ENCODE peak calls at places on chromosomes 7 and 10, in nine cellular contexts. C is right lobe of liver, T is transverse colon, O is IMR-90, I is ovary, V is A549, D is uterus, H is endothelial cell of umbilical vein, K is sigmoid colon. J is an unnamed sample.

GRCh38 chr10:93849605-93850004 is 44.2 kb upstream of the SLC35G1 start:
- DNase-seq in C (no peak), T (no peak), O (no peak), I (no peak), V (no peak), D (no peak), H (no peak), K (no peak), J (no peak)

GRCh38 chr7:124965553-124965952 is 35.9 kb upstream of the POT1 start:
- DNase-seq in C (no peak), T (no peak), O (no peak), I (no peak), V (no peak), D (no peak), H (no peak), K (no peak), J (no peak)

GRCh38 chr10:21146446-21146789 is 249.3 kb upstream of the NEBL start:
- DNase-seq in C (no peak), T (no peak), O (no peak), I (no peak), V (no peak), D (no peak), H (no peak), K (no peak), J (no peak)

GRCh38 chr7:109879429-109879828 is 1211.5 kb upstream of the LRRN3 start:
- DNase-seq in C (no peak), T (no peak), O (no peak), I (no peak), V (no peak), D (no peak), H (no peak), K (no peak), J (no peak)

GRCh38 chr7:22697897-22698645 is 28.9 kb upstream of the IL6 start:
- DNase-seq in C (no peak), T (peak; percentile 14), O (no peak), I (no peak), V (no peak), D (no peak), H (peak; percentile 63), K (no peak), J (no peak)

GRCh38 chr7:97187067-97187466 is 69.6 kb downstream of the SDHAF3 start:
- DNase-seq in C (no peak), T (no peak), O (peak; percentile 61), I (no peak), V (no peak), D (no peak), H (no peak), K (no peak), J (no peak)

GRCh38 chr7:2520131-2520807 is 695 bp downstream of the LFNG start:
- DNase-seq in C (no peak), T (peak; percentile 62), O (no peak), I (no peak), V (peak; percentile 55), D (no peak), H (no peak), K (no peak), J (no peak)

GRCh38 chr10:132699411-132700167 is 86.4 kb downstream of the NKX6-2 start:
- DNase-seq in C (peak; percentile 48), T (no peak), O (no peak), I (peak; percentile 14), V (no peak), D (no peak), H (no peak), K (peak; percentile 57), J (no peak)

GRCh38 chr7:150586068-150586777 is 19.0 kb downstream of the GIMAP4 start:
- DNase-seq in C (no peak), T (no peak), O (no peak), I (no peak), V (no peak), D (no peak), H (no peak), K (no peak), J (no peak)

GRCh38 chr7:13115157-13115772 is 427.8 kb downstream of the ARL4A start:
- DNase-seq in C (no peak), T (no peak), O (peak; percentile 16), I (no peak), V (peak; percentile 10), D (no peak), H (peak; percentile 65), K (no peak), J (no peak)

GRCh38 chr7:87204933-87205332 is 14.6 kb downstream of the TMEM243 start:
- DNase-seq in C (no peak), T (no peak), O (no peak), I (no peak), V (peak; percentile 11), D (no peak), H (no peak), K (no peak), J (no peak)

GRCh38 chr10:92572362-92573090 is 1.4 kb downstream of the IDE start:
- DNase-seq in C (no peak), T (no peak), O (no peak), I (no peak), V (no peak), D (no peak), H (peak; percentile 18), K (no peak), J (no peak)

GRCh38 chr7:128034830-128035229 is 3.6 kb upstream of the LRRC4 start:
- DNase-seq in C (no peak), T (no peak), O (no peak), I (no peak), V (no peak), D (no peak), H (no peak), K (no peak), J (no peak)

GRCh38 chr7:93723424-93724124 is 149.1 kb upstream of the CALCR start:
- DNase-seq in C (no peak), T (no peak), O (no peak), I (no peak), V (no peak), D (no peak), H (no peak), K (no peak), J (no peak)

GRCh38 chr10:110210663-110211454 is 3.5 kb downstream of the MXI1 start:
- DNase-seq in C (peak; percentile 98), T (peak; percentile 98), O (peak; percentile 98), I (peak; percentile 98), V (peak; percentile 98), D (peak; percentile 98), H (peak; percentile 99), K (peak; percentile 99), J (no peak)

GRCh38 chr10:110209926-110210662 is 2.7 kb downstream of the MXI1 start:
- DNase-seq in C (peak; percentile 75), T (peak; percentile 64), O (peak; percentile 29), I (peak; percentile 76), V (peak; percentile 26), D (peak; percentile 61), H (peak; percentile 46), K (peak; percentile 90), J (no peak)

GRCh38 chr10:110212119-110213006 is 5.0 kb downstream of the MXI1 start:
- DNase-seq in C (no peak), T (peak; percentile 80), O (no peak), I (no peak), V (no peak), D (no peak), H (no peak), K (peak; percentile 74), J (no peak)

GRCh38 chr10:110209399-110209925 is 2.1 kb downstream of the MXI1 start:
- DNase-seq in C (peak; percentile 68), T (peak; percentile 71), O (peak; percentile 65), I (peak; percentile 79), V (peak; percentile 68), D (peak; percentile 60), H (peak; percentile 54), K (peak; percentile 89), J (no peak)

DNA sequence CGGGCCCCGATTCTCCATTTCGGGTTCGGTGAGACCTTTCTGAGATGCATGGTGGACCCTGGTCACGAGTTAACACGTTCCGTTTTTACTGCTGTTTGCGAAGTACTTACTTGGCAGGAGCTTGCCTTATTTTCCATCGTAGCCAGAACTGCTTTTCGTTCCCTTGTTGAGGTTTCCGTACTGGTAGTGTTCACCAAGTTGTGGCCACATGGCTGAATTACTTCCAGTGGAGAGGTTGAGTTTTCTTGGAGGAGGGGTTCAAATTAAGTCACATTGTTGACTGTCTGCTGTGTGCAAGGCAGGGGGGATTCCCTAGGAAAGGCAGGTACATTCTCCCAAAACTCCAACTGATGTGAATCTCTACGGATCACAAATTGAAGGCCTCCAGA is 4.0 kb downstream of the MXI1 start:
- DNase-seq in C (no peak), T (no peak), O (no peak), I (no peak), V (no peak), D (no peak), H (no peak), K (no peak), J (no peak)
- TF ChIP-seq POLR2A in C (peak; percentile 3), T (no peak), O (no peak), I (no peak), V (no peak), D (peak; percentile 6), H (no peak), K (peak; percentile 21), J (no peak)

GRCh38 chr7:135662373-135663114 is at the start of gene STMP1:
- DNase-seq in C (peak; percentile 97), T (peak; percentile 98), O (peak; percentile 96), I (peak; percentile 97), V (peak; percentile 97), D (peak; percentile 95), H (peak; percentile 95), K (peak; percentile 98), J (no peak)
- TF ChIP-seq POLR2A in C (peak; percentile 95), T (peak; percentile 91), O (peak; percentile 94), I (peak; percentile 85), V (peak; percentile 96), D (peak; percentile 94), H (peak; percentile 96), K (peak; percentile 91), J (no peak)

GRCh38 chr10:44049301-44050015 is 335.4 kb downstream of the CXCL12 start:
- DNase-seq in C (no peak), T (no peak), O (no peak), I (no peak), V (no peak), D (no peak), H (no peak), K (no peak), J (no peak)
- TF ChIP-seq POLR2A in C (no peak), T (no peak), O (no peak), I (no peak), V (no peak), D (no peak), H (no peak), K (no peak), J (no peak)

DNA sequence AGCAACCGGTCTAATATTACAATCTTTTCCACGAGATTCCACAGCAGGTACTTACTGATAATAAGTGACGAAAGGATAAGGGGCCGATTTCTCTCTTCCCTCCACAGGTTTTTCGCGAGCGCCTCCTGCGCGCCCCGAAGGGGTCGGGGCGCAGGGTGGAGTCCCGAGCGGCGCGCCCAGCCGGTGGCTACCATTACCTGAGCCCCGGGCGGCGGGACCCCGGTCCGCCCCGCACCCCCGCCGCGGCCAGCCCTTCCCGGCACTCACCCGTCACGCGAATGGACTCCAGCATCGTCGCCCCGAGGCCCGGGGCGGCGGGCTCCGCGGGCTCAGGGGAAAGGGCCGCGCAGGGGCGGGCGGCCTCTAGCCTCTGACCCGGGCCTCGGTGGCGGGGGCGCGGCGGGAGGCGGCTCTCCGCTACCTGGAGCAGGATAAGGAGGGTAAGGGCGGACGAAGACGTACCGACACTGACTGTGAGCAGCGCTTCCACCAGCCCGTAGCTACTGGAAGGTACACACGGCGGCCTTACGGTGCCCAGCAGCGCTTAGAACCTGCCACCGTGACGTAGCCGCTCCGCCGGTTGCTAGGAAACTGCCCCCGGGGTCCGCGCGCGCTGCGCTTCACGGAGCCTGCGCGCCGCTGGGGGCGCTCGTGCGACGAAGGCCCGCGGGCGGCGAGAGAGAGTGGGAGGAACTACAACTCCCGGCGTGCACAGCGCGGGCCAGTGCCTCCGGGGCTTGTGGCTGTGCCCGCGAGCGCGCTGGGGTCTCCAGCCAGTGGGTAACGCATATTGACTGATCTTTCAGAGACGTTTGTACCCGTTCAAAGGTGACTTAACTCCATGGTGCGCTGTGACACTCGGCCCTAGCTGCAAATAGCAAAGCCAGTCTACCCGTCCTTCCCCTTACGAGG is 22.8 kb upstream of the ANLN start:
- DNase-seq in C (peak; percentile 95), T (peak; percentile 93), O (peak; percentile 69), I (peak; percentile 91), V (peak; percentile 91), D (peak; percentile 86), H (peak; percentile 90), K (peak; percentile 92), J (no peak)
- TF ChIP-seq POLR2A in C (peak; percentile 73), T (peak; percentile 38), O (no peak), I (peak; percentile 69), V (peak; percentile 43), D (peak; percentile 48), H (no peak), K (no peak), J (no peak)